ENCODE peak calls at places on chromosomes 1 and 21, in six cellular contexts. D is adrenal gland, P is left ventricle myocardium inferior, M is GM23248, A is upper lobe of right lung, W is heart left ventricle. E is an unnamed sample.

GRCh38 chr1:66519988-66520387 is 14.0 kb upstream of the SGIP1 start:
- DNase-seq in D (no peak), P (no peak), M (no peak), A (no peak), W (no peak), E (no peak)

GRCh38 chr1:191327868-191328267 is 830.4 kb upstream of the RGS18 start:
- DNase-seq in D (no peak), P (no peak), M (no peak), A (no peak), W (no peak), E (no peak)

GRCh38 chr1:45876000-45876399 is 72.6 kb downstream of the MAST2 start:
- DNase-seq in D (no peak), P (no peak), M (peak; percentile 6), A (no peak), W (no peak), E (no peak)

GRCh38 chr1:152024228-152024627 is 12.6 kb downstream of the S100A11 start:
- DNase-seq in D (no peak), P (no peak), M (no peak), A (no peak), W (no peak), E (no peak)

GRCh38 chr1:1597275-1597930 is 2.5 kb downstream of the FNDC10 start:
- DNase-seq in D (peak; percentile 81), P (no peak), M (peak; percentile 63), A (no peak), W (peak; percentile 28), E (no peak)

GRCh38 chr1:59900640-59901039 is 25.9 kb downstream of the CYP2J2 start:
- DNase-seq in D (no peak), P (no peak), M (no peak), A (no peak), W (no peak), E (no peak)

GRCh38 chr1:208183977-208184901 is 59.9 kb downstream of the PLXNA2 start:
- DNase-seq in D (no peak), P (no peak), M (peak; percentile 97), A (no peak), W (peak; percentile 46), E (no peak)

GRCh38 chr1:29305943-29306342 is 69.6 kb downstream of the PTPRU start:
- DNase-seq in D (no peak), P (no peak), M (no peak), A (no peak), W (no peak), E (no peak)

GRCh38 chr1:29682918-29683314 is 446.6 kb downstream of the PTPRU start:
- DNase-seq in D (peak; percentile 21), P (no peak), M (peak; percentile 53), A (peak; percentile 39), W (no peak), E (no peak)

GRCh38 chr1:166950156-166950555 is 25.2 kb downstream of the ILDR2 start:
- DNase-seq in D (no peak), P (no peak), M (no peak), A (no peak), W (no peak), E (no peak)

GRCh38 chr1:161207173-161207572 is 5.0 kb downstream of the NDUFS2 start:
- DNase-seq in D (peak; percentile 91), P (peak; percentile 52), M (no peak), A (no peak), W (peak; percentile 82), E (no peak)

GRCh38 chr1:158117854-158118691 is 62.6 kb upstream of the CD1D start:
- DNase-seq in D (peak; percentile 67), P (no peak), M (peak; percentile 70), A (no peak), W (peak; percentile 34), E (no peak)

GRCh38 chr1:10962483-10962882 is 50.0 kb upstream of the TARDBP start:
- DNase-seq in D (no peak), P (peak; percentile 33), M (no peak), A (no peak), W (no peak), E (no peak)

GRCh38 chr1:201354151-201354900 is 23.2 kb downstream of the TNNT2 start:
- DNase-seq in D (no peak), P (peak; percentile 10), M (no peak), A (peak; percentile 43), W (peak; percentile 21), E (no peak)

GRCh38 chr1:19029191-19030085 is 73.0 kb upstream of the IFFO2 start:
- DNase-seq in D (no peak), P (no peak), M (no peak), A (no peak), W (no peak), E (no peak)

GRCh38 chr21:43196789-43197188 is 28.0 kb downstream of the CRYAA start:
- DNase-seq in D (peak; percentile 64), P (no peak), M (no peak), A (peak; percentile 65), W (no peak), E (no peak)

GRCh38 chr1:60746278-60746761 is 336.0 kb upstream of the NFIA start:
- DNase-seq in D (no peak), P (peak; percentile 22), M (no peak), A (peak; percentile 53), W (peak; percentile 42), E (no peak)

GRCh38 chr1:245001252-245001651 is 136.9 kb upstream of the HNRNPU start:
- DNase-seq in D (no peak), P (no peak), M (peak; percentile 16), A (no peak), W (no peak), E (no peak)

GRCh38 chr1:176820292-176821056 is 344.0 kb downstream of the ASTN1 start:
- DNase-seq in D (no peak), P (no peak), M (peak; percentile 57), A (no peak), W (no peak), E (no peak)

GRCh38 chr1:202163281-202164270 is 3.2 kb upstream of the PTPN7 start:
- DNase-seq in D (no peak), P (no peak), M (no peak), A (peak; percentile 46), W (no peak), E (no peak)

GRCh38 chr1:41957568-41957967 is 38.8 kb upstream of the HIVEP3 start:
- DNase-seq in D (peak; percentile 75), P (no peak), M (peak; percentile 94), A (no peak), W (peak; percentile 52), E (no peak)

GRCh38 chr1:147245129-147245528 is 2.6 kb downstream of the CHD1L start:
- DNase-seq in D (no peak), P (no peak), M (no peak), A (no peak), W (no peak), E (no peak)

GRCh38 chr1:147245586-147246021 is 3.1 kb downstream of the CHD1L start:
- DNase-seq in D (no peak), P (no peak), M (no peak), A (no peak), W (no peak), E (no peak)

GRCh38 chr1:147242449-147243227 is at the start of gene CHD1L:
- DNase-seq in D (peak; percentile 98), P (peak; percentile 96), M (peak; percentile 98), A (peak; percentile 98), W (peak; percentile 97), E (peak; percentile 77)

GRCh38 chr1:147241955-147242448 is 482 bp upstream of the CHD1L start:
- DNase-seq in D (no peak), P (no peak), M (no peak), A (no peak), W (no peak), E (no peak)

DNA sequence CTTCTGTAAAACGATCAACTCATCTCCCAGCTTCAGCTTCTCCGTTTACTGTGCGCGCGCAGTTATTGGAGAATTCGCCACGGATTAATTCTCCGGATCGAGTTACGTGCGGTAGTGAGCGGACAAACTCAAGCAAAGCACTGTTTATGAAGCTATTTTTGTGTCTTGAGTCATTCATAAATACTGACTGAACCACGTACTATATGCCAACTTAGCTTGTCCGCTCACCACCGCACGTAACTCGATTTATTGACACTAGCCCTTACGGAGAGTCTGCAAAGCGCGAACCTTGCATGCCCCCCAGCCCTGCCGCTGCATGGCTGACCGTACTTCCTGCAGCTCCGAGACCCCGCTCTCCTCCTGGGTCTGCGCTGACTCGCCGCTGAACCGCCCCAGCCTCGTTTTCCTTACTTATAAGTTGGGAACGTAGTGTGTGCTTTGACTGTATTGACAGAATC is 773 bp downstream of the CHD1L start:
- DNase-seq in D (no peak), P (peak; percentile 27), M (peak; percentile 82), A (peak; percentile 70), W (peak; percentile 28), E (no peak)
- H3K27ac ChIP-seq in D (peak overlapping the region; percentile 94), P (peak overlapping the region; percentile 96), M (peak overlapping the region; percentile 89), A (peak overlapping the region; percentile 87), W (peak overlapping the region; percentile 92), E (no peak overlapping the region)

GRCh38 chr1:34331527-34331926 is 154.8 kb downstream of the C1orf94 start:
- DNase-seq in D (no peak), P (no peak), M (no peak), A (no peak), W (no peak), E (no peak)
- H3K27me3 ChIP-seq in D (no peaks in the 10 kb centered on the region), P (peaks cover 69% of the 10 kb centered on the region), M (peaks cover 50% of the 10 kb centered on the region), A (no peaks in the 10 kb centered on the region), W (no peaks in the 10 kb centered on the region), E (no peaks in the 10 kb centered on the region)

DNA sequence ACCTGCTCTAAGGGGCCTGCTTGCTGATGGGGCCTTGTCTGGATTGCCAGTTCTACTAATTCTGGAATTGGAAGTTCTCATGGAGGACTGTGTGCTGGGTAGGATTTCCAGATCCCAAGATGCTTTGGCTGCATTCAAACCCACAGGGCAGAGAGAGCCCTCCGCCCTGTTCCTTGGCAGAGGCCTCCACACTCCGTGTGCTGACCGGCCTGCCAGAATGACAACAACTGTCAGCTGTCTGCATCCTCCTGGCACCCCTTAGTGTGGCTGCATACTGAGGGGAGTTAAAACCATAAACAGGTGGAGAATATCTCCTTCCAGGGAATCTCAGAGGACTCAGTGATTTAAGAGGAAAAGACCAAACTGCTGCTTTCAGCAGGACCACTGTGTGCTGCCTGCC is 60.7 kb downstream of the ADARB1 start:
- DNase-seq in D (no peak), P (no peak), M (no peak), A (no peak), W (no peak), E (no peak)
- H3K4me1 ChIP-seq in D (peaks cover 28% of the 10 kb centered on the region), P (peaks cover 58% of the 10 kb centered on the region), M (peaks cover 35% of the 10 kb centered on the region), A (peaks cover 31% of the 10 kb centered on the region), W (peaks cover 5% of the 10 kb centered on the region), E (no peaks in the 10 kb centered on the region)

GRCh38 chr21:41664881-41665765 is 101.7 kb downstream of the RIPK4 start:
- DNase-seq in D (peak; percentile 54), P (no peak), M (peak; percentile 96), A (no peak), W (no peak), E (no peak)
- H3K27ac ChIP-seq in D (peak overlapping the region; percentile 49), P (peak overlapping the region; percentile 23), M (peak overlapping the region; percentile 64), A (peak overlapping the region; percentile 31), W (no peak overlapping the region), E (no peak overlapping the region)

GRCh38 chr1:228060458-228061190 is 21.9 kb upstream of the ARF1 start:
- DNase-seq in D (no peak), P (no peak), M (peak; percentile 41), A (peak; percentile 81), W (peak; percentile 14), E (no peak)

GRCh38 chr1:228061411-228062084 is 21.0 kb upstream of the ARF1 start:
- DNase-seq in D (no peak), P (no peak), M (no peak), A (peak; percentile 62), W (peak; percentile 22), E (no peak)

GRCh38 chr1:228063251-228064191 is 19.0 kb upstream of the ARF1 start:
- DNase-seq in D (no peak), P (no peak), M (no peak), A (peak; percentile 54), W (peak; percentile 14), E (no peak)

GRCh38 chr1:228062812-228063211 is 19.7 kb upstream of the ARF1 start:
- DNase-seq in D (no peak), P (no peak), M (no peak), A (peak; percentile 45), W (peak; percentile 13), E (no peak)

GRCh38 chr1:228062085-228062791 is 20.3 kb upstream of the ARF1 start:
- DNase-seq in D (no peak), P (no peak), M (no peak), A (peak; percentile 61), W (peak; percentile 20), E (no peak)
- H3K27me3 ChIP-seq in D (peaks cover 88% of the 10 kb centered on the region), P (peaks cover 100% of the 10 kb centered on the region), M (peaks cover 41% of the 10 kb centered on the region), A (peaks cover 88% of the 10 kb centered on the region), W (peaks cover 58% of the 10 kb centered on the region), E (peaks cover 18% of the 10 kb centered on the region)

E was measured in iPS DF 6.9.